ENCODE peak calls at places on chromosomes 3 and 15, in four cellular contexts. I is natural killer cell, S is astrocyte, Z is K562. F is an unnamed sample.

GRCh38 chr15:62931650-62932049 is 110.9 kb upstream of the TPM1 start:
- DNase-seq in I (no peak), S (no peak), Z (no peak), F (no peak)

GRCh38 chr15:101206173-101206572 is 45.7 kb downstream of the CHSY1 start:
- DNase-seq in I (peak), S (peak), Z (no peak), F (peak)

GRCh38 chr3:59469948-59470723 is 420.3 kb upstream of the CFAP20DC start:
- DNase-seq in I (no peak), S (peak), Z (no peak), F (peak)

GRCh38 chr3:119555309-119555735 is 4.1 kb downstream of the CD80 start:
- DNase-seq in I (no peak), S (no peak), Z (no peak), F (no peak)

GRCh38 chr15:101255066-101255415 is 3.2 kb upstream of the CHSY1 start:
- DNase-seq in I (no peak), S (peak), Z (no peak), F (no peak)

GRCh38 chr15:62637498-62637897 is 405.0 kb upstream of the TPM1 start:
- DNase-seq in I (no peak), S (peak), Z (no peak), F (no peak)

GRCh38 chr3:13119471-13120220 is 46.4 kb upstream of the IQSEC1 start:
- DNase-seq in I (no peak), S (no peak), Z (no peak), F (no peak)

GRCh38 chr3:141940204-141940776 is 63.8 kb downstream of the ATP1B3 start:
- DNase-seq in I (no peak), S (peak), Z (no peak), F (peak)

GRCh38 chr15:43529141-43529540 is 11.7 kb downstream of the MAP1A start:
- DNase-seq in I (no peak), S (no peak), Z (no peak), F (no peak)

GRCh38 chr15:43528542-43529007 is 11.2 kb downstream of the MAP1A start:
- DNase-seq in I (no peak), S (no peak), Z (no peak), F (no peak)

GRCh38 chr15:43527802-43528541 is 10.6 kb downstream of the MAP1A start:
- DNase-seq in I (no peak), S (no peak), Z (no peak), F (no peak)

GRCh38 chr15:43526261-43526930 is 9.0 kb downstream of the MAP1A start:
- DNase-seq in I (no peak), S (no peak), Z (no peak), F (no peak)

GRCh38 chr15:43527016-43527801 is 9.8 kb downstream of the MAP1A start:
- DNase-seq in I (no peak), S (no peak), Z (no peak), F (no peak)
- TF ChIP-seq CTCF in I (no peak), S (no peak), Z (no peak), F (no peak)

DNA sequence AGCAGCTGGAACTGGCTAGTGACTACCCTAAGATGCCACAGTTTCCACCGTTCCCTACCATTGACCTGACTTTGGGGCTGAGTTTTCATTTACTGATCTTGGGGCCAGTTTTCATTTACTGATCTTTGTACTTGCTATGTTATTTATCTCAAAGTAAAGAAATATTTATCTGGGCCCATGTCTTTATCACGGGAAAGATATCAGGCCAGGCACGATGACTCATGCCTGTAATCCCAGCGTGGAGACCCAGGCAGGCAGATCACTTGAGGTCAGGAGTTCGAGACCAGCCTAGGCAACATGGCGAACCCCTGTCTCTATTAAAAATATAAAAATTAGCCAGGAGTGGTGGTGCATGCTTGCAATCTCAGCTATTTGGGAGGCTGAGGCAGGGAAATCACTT is 83.5 kb downstream of the EOMES start:
- DNase-seq in I (no peak), S (no peak), Z (no peak), F (no peak)
- TF ChIP-seq CTCF in I (no peak), S (no peak), Z (no peak), F (no peak)

GRCh38 chr3:37761043-37761442 is 100.6 kb upstream of the CTDSPL start:
- DNase-seq in I (no peak), S (no peak), Z (no peak), F (no peak)

GRCh38 chr3:37761583-37761982 is 100.1 kb upstream of the CTDSPL start:
- DNase-seq in I (no peak), S (no peak), Z (no peak), F (no peak)

GRCh38 chr3:37762286-37762685 is 99.4 kb upstream of the CTDSPL start:
- DNase-seq in I (no peak), S (no peak), Z (no peak), F (no peak)

GRCh38 chr3:37763338-37763737 is 98.3 kb upstream of the CTDSPL start:
- DNase-seq in I (no peak), S (no peak), Z (no peak), F (no peak)

DNA sequence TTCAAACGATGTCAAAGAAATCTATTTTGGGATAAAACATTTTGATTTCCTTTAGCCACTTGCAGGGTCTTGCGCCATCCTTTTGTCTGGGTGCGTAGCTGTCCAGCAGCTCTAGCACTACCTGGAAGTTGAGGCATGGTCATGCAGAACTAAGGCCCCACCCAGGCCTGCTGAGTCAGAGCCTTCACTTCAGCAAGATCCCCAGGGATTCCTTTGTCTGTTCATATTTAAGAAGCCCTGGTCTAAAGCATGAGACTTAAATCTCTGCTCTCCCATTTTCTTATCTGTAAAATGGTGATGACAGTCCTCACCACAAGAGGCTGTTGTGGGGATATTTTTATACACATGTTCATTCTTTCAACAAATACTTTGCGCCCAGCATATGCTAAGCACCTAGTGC is 99.0 kb upstream of the CTDSPL start:
- DNase-seq in I (no peak), S (no peak), Z (no peak), F (peak)
- TF ChIP-seq CTCF in I (no peak), S (no peak), Z (no peak), F (no peak)

GRCh38 chr3:9198805-9199386 is 50.5 kb downstream of the SRGAP3 start:
- DNase-seq in I (no peak), S (no peak), Z (no peak), F (no peak)
- TF ChIP-seq CTCF in I (no peak), S (no peak), Z (no peak), F (no peak)

GRCh38 chr15:92053727-92054316 is 200.3 kb downstream of the SLCO3A1 start:
- DNase-seq in I (no peak), S (no peak), Z (no peak), F (no peak)
- TF ChIP-seq CTCF in I (no peak), S (peak), Z (peak), F (peak)

GRCh38 chr15:83837946-83838571 is 184.1 kb downstream of the ADAMTSL3 start:
- DNase-seq in I (no peak), S (no peak), Z (peak), F (peak)
- TF ChIP-seq CTCF in I (no peak), S (peak), Z (peak), F (peak)